ENCODE peak calls at places on chromosomes 12 and 14, in six cellular contexts. One of them, this sample, is unnamed.

GRCh38 chr12:53757095-53757770 is 5.5 kb upstream of the CISTR start:
- DNase-seq in Right ventricle myocardium superior: peak; percentile 88
- DNase-seq in CD4-positive, alpha-beta memory T cell: peak; percentile 74
- DNase-seq in anterior cingulate cortex: peak; percentile 63
- DNase-seq in HEK293T: peak; percentile 88
- DNase-seq in naive thymus-derived CD8-positive, alpha-beta T cell: peak; percentile 85
- DNase-seq in this sample: peak; percentile 54

GRCh38 chr12:63968685-63969084 is 124.2 kb downstream of the SRGAP1 start:
- DNase-seq in Right ventricle myocardium superior: no peak
- DNase-seq in HEK293T: no peak
- DNase-seq in anterior cingulate cortex: peak; percentile 74
- DNase-seq in naive thymus-derived CD8-positive, alpha-beta T cell: no peak
- DNase-seq in CD4-positive, alpha-beta memory T cell: no peak
- DNase-seq in this sample: no peak

GRCh38 chr12:41213107-41213506 is 25.0 kb downstream of the PDZRN4 start:
- DNase-seq in anterior cingulate cortex: no peak
- DNase-seq in HEK293T: no peak
- DNase-seq in CD4-positive, alpha-beta memory T cell: no peak
- DNase-seq in naive thymus-derived CD8-positive, alpha-beta T cell: no peak
- DNase-seq in Right ventricle myocardium superior: no peak
- DNase-seq in this sample: no peak

GRCh38 chr12:89384050-89384749 is 31.9 kb upstream of the DUSP6 start:
- DNase-seq in naive thymus-derived CD8-positive, alpha-beta T cell: no peak
- DNase-seq in CD4-positive, alpha-beta memory T cell: no peak
- DNase-seq in HEK293T: no peak
- DNase-seq in Right ventricle myocardium superior: peak; percentile 53
- DNase-seq in anterior cingulate cortex: peak; percentile 57
- DNase-seq in this sample: no peak

GRCh38 chr14:94045101-94045500 is 19.0 kb downstream of the OTUB2 start:
- DNase-seq in CD4-positive, alpha-beta memory T cell: no peak
- DNase-seq in HEK293T: no peak
- DNase-seq in Right ventricle myocardium superior: no peak
- DNase-seq in naive thymus-derived CD8-positive, alpha-beta T cell: no peak
- DNase-seq in anterior cingulate cortex: no peak
- DNase-seq in this sample: no peak

GRCh38 chr12:111841236-111841749 is 735 bp upstream of the MAPKAPK5 start:
- DNase-seq in anterior cingulate cortex: no peak
- DNase-seq in HEK293T: no peak
- DNase-seq in CD4-positive, alpha-beta memory T cell: no peak
- DNase-seq in Right ventricle myocardium superior: no peak
- DNase-seq in naive thymus-derived CD8-positive, alpha-beta T cell: no peak
- DNase-seq in this sample: no peak

GRCh38 chr12:4118017-4118510 is 155.5 kb upstream of the CCND2 start:
- DNase-seq in HEK293T: no peak
- DNase-seq in anterior cingulate cortex: no peak
- DNase-seq in naive thymus-derived CD8-positive, alpha-beta T cell: no peak
- DNase-seq in Right ventricle myocardium superior: peak; percentile 77
- DNase-seq in CD4-positive, alpha-beta memory T cell: peak; percentile 36
- DNase-seq in this sample: no peak

GRCh38 chr12:71504471-71504852 is 64.9 kb downstream of the LGR5 start:
- DNase-seq in naive thymus-derived CD8-positive, alpha-beta T cell: no peak
- DNase-seq in CD4-positive, alpha-beta memory T cell: no peak
- DNase-seq in HEK293T: peak; percentile 14
- DNase-seq in anterior cingulate cortex: no peak
- DNase-seq in Right ventricle myocardium superior: peak; percentile 50
- DNase-seq in this sample: no peak

GRCh38 chr14:61563880-61564622 is 131.3 kb upstream of the HIF1A start:
- DNase-seq in CD4-positive, alpha-beta memory T cell: no peak
- DNase-seq in Right ventricle myocardium superior: no peak
- DNase-seq in naive thymus-derived CD8-positive, alpha-beta T cell: no peak
- DNase-seq in HEK293T: no peak
- DNase-seq in anterior cingulate cortex: no peak
- DNase-seq in this sample: no peak

GRCh38 chr12:40622246-40622838 is 69.9 kb upstream of the CNTN1 start:
- DNase-seq in Right ventricle myocardium superior: no peak
- DNase-seq in naive thymus-derived CD8-positive, alpha-beta T cell: no peak
- DNase-seq in HEK293T: peak; percentile 36
- DNase-seq in anterior cingulate cortex: peak; percentile 26
- DNase-seq in CD4-positive, alpha-beta memory T cell: peak; percentile 2
- DNase-seq in this sample: peak; percentile 1

GRCh38 chr14:52299692-52300278 is 14.3 kb upstream of the PTGER2 start:
- DNase-seq in CD4-positive, alpha-beta memory T cell: peak; percentile 55
- DNase-seq in HEK293T: peak; percentile 43
- DNase-seq in anterior cingulate cortex: no peak
- DNase-seq in Right ventricle myocardium superior: no peak
- DNase-seq in naive thymus-derived CD8-positive, alpha-beta T cell: no peak
- DNase-seq in this sample: no peak

GRCh38 chr12:98420403-98420800 is 95.0 kb upstream of the TMPO start:
- DNase-seq in Right ventricle myocardium superior: no peak
- DNase-seq in naive thymus-derived CD8-positive, alpha-beta T cell: no peak
- DNase-seq in HEK293T: no peak
- DNase-seq in anterior cingulate cortex: no peak
- DNase-seq in CD4-positive, alpha-beta memory T cell: no peak
- DNase-seq in this sample: no peak

GRCh38 chr14:52961060-52961639 is 10.3 kb upstream of the FERMT2 start:
- DNase-seq in Right ventricle myocardium superior: no peak
- DNase-seq in HEK293T: peak; percentile 74
- DNase-seq in anterior cingulate cortex: no peak
- DNase-seq in naive thymus-derived CD8-positive, alpha-beta T cell: peak; percentile 75
- DNase-seq in CD4-positive, alpha-beta memory T cell: peak; percentile 62
- DNase-seq in this sample: peak; percentile 4

GRCh38 chr12:108335349-108336119 is 3.6 kb downstream of the CMKLR1 start:
- DNase-seq in HEK293T: no peak
- DNase-seq in anterior cingulate cortex: no peak
- DNase-seq in Right ventricle myocardium superior: no peak
- DNase-seq in CD4-positive, alpha-beta memory T cell: no peak
- DNase-seq in naive thymus-derived CD8-positive, alpha-beta T cell: no peak
- DNase-seq in this sample: no peak

GRCh38 chr14:78674820-78675219 is 504.6 kb downstream of the NRXN3 start:
- DNase-seq in naive thymus-derived CD8-positive, alpha-beta T cell: no peak
- DNase-seq in anterior cingulate cortex: peak; percentile 1
- DNase-seq in Right ventricle myocardium superior: no peak
- DNase-seq in HEK293T: no peak
- DNase-seq in CD4-positive, alpha-beta memory T cell: no peak
- DNase-seq in this sample: no peak

GRCh38 chr14:99350751-99351150 is 78.8 kb upstream of the BCL11B start:
- DNase-seq in CD4-positive, alpha-beta memory T cell: no peak
- DNase-seq in anterior cingulate cortex: no peak
- DNase-seq in naive thymus-derived CD8-positive, alpha-beta T cell: no peak
- DNase-seq in Right ventricle myocardium superior: peak; percentile 32
- DNase-seq in HEK293T: no peak
- DNase-seq in this sample: no peak

GRCh38 chr14:34203271-34203722 is 252.4 kb upstream of the EGLN3 start:
- DNase-seq in naive thymus-derived CD8-positive, alpha-beta T cell: no peak
- DNase-seq in Right ventricle myocardium superior: no peak
- DNase-seq in CD4-positive, alpha-beta memory T cell: no peak
- DNase-seq in anterior cingulate cortex: no peak
- DNase-seq in HEK293T: no peak
- DNase-seq in this sample: no peak

GRCh38 chr14:69153848-69154208 is 909 bp upstream of the DCAF5 start:
- DNase-seq in Right ventricle myocardium superior: peak; percentile 55
- DNase-seq in CD4-positive, alpha-beta memory T cell: peak; percentile 17
- DNase-seq in naive thymus-derived CD8-positive, alpha-beta T cell: no peak
- DNase-seq in HEK293T: no peak
- DNase-seq in anterior cingulate cortex: no peak
- DNase-seq in this sample: no peak

GRCh38 chr12:47356129-47356622 is 276.4 kb upstream of the AMIGO2 start:
- DNase-seq in anterior cingulate cortex: no peak
- DNase-seq in naive thymus-derived CD8-positive, alpha-beta T cell: no peak
- DNase-seq in Right ventricle myocardium superior: no peak
- DNase-seq in CD4-positive, alpha-beta memory T cell: no peak
- DNase-seq in HEK293T: no peak
- DNase-seq in this sample: no peak

GRCh38 chr14:65287264-65288131 is 125.0 kb upstream of the FUT8 start:
- DNase-seq in HEK293T: no peak
- DNase-seq in anterior cingulate cortex: no peak
- DNase-seq in naive thymus-derived CD8-positive, alpha-beta T cell: peak; percentile 72
- DNase-seq in Right ventricle myocardium superior: no peak
- DNase-seq in CD4-positive, alpha-beta memory T cell: peak; percentile 61
- DNase-seq in this sample: no peak

GRCh38 chr14:61355892-61356325 is 34.5 kb downstream of the PRKCH start:
- DNase-seq in Right ventricle myocardium superior: no peak
- DNase-seq in HEK293T: no peak
- DNase-seq in naive thymus-derived CD8-positive, alpha-beta T cell: no peak
- DNase-seq in anterior cingulate cortex: no peak
- DNase-seq in CD4-positive, alpha-beta memory T cell: no peak
- DNase-seq in this sample: no peak

GRCh38 chr12:56687225-56688128 is 607 bp downstream of the PTGES3 start:
- DNase-seq in Right ventricle myocardium superior: peak; percentile 72
- DNase-seq in CD4-positive, alpha-beta memory T cell: peak; percentile 66
- DNase-seq in naive thymus-derived CD8-positive, alpha-beta T cell: peak; percentile 81
- DNase-seq in anterior cingulate cortex: peak; percentile 36
- DNase-seq in HEK293T: no peak
- DNase-seq in this sample: peak; percentile 58

GRCh38 chr12:71157601-71158233 is at the start of gene TSPAN8:
- DNase-seq in HEK293T: no peak
- DNase-seq in naive thymus-derived CD8-positive, alpha-beta T cell: no peak
- DNase-seq in anterior cingulate cortex: no peak
- DNase-seq in CD4-positive, alpha-beta memory T cell: no peak
- DNase-seq in Right ventricle myocardium superior: no peak
- DNase-seq in this sample: peak; percentile 70

GRCh38 chr12:23944067-23944466 is 5.4 kb downstream of the SOX5 start:
- DNase-seq in anterior cingulate cortex: peak; percentile 14
- DNase-seq in HEK293T: peak; percentile 6
- DNase-seq in Right ventricle myocardium superior: no peak
- DNase-seq in naive thymus-derived CD8-positive, alpha-beta T cell: no peak
- DNase-seq in CD4-positive, alpha-beta memory T cell: no peak
- DNase-seq in this sample: no peak

GRCh38 chr12:56634837-56635538 is 4.9 kb upstream of the BAZ2A start:
- DNase-seq in naive thymus-derived CD8-positive, alpha-beta T cell: peak; percentile 75
- DNase-seq in HEK293T: peak; percentile 66
- DNase-seq in anterior cingulate cortex: peak; percentile 73
- DNase-seq in CD4-positive, alpha-beta memory T cell: peak; percentile 71
- DNase-seq in Right ventricle myocardium superior: peak; percentile 78
- DNase-seq in this sample: peak; percentile 77

GRCh38 chr12:82963961-82964360 is 277.3 kb downstream of the TMTC2 start:
- DNase-seq in CD4-positive, alpha-beta memory T cell: no peak
- DNase-seq in anterior cingulate cortex: no peak
- DNase-seq in HEK293T: no peak
- DNase-seq in Right ventricle myocardium superior: no peak
- DNase-seq in naive thymus-derived CD8-positive, alpha-beta T cell: no peak
- DNase-seq in this sample: no peak

GRCh38 chr12:6821674-6822433 is at the start of gene GPR162:
- DNase-seq in naive thymus-derived CD8-positive, alpha-beta T cell: peak; percentile 58
- DNase-seq in HEK293T: peak; percentile 66
- DNase-seq in CD4-positive, alpha-beta memory T cell: no peak
- DNase-seq in Right ventricle myocardium superior: peak; percentile 80
- DNase-seq in anterior cingulate cortex: peak; percentile 91
- DNase-seq in this sample: peak; percentile 36

GRCh38 chr14:31122098-31122611 is 85.4 kb downstream of the HECTD1 start:
- DNase-seq in CD4-positive, alpha-beta memory T cell: no peak
- DNase-seq in Right ventricle myocardium superior: no peak
- DNase-seq in anterior cingulate cortex: no peak
- DNase-seq in naive thymus-derived CD8-positive, alpha-beta T cell: no peak
- DNase-seq in HEK293T: no peak
- DNase-seq in this sample: no peak

GRCh38 chr12:127145543-127145928 is 1121.4 kb upstream of the TMEM132C start:
- DNase-seq in HEK293T: no peak
- DNase-seq in naive thymus-derived CD8-positive, alpha-beta T cell: no peak
- DNase-seq in CD4-positive, alpha-beta memory T cell: no peak
- DNase-seq in Right ventricle myocardium superior: no peak
- DNase-seq in anterior cingulate cortex: no peak
- DNase-seq in this sample: no peak

GRCh38 chr12:78928200-78929074 is 63.9 kb downstream of the SYT1 start:
- DNase-seq in HEK293T: no peak
- DNase-seq in naive thymus-derived CD8-positive, alpha-beta T cell: no peak
- DNase-seq in CD4-positive, alpha-beta memory T cell: no peak
- DNase-seq in Right ventricle myocardium superior: no peak
- DNase-seq in anterior cingulate cortex: no peak
- DNase-seq in this sample: no peak